ENCODE peak calls at places on chromosome 16, in nine cellular contexts. R is psoas muscle, I is stomach, F is AG04450, A is thyroid gland, L is fibroblast of lung, D is tibial artery, V is heart left ventricle, J is keratinocyte. C is an unnamed sample.

GRCh38 chr16:66429290-66429962 is 2.3 kb downstream of the BEAN1 start:
- DNase-seq in I (no peak), A (no peak), J (no peak), D (no peak), F (no peak), L (no peak), R (no peak), V (no peak), C (no peak)

GRCh38 chr16:57044931-57045693 is 47.3 kb upstream of the CPNE2 start:
- DNase-seq in J (no peak), L (peak; percentile 25), F (peak; percentile 6), A (no peak), V (no peak), R (no peak), I (no peak), D (no peak), C (no peak)

GRCh38 chr16:2429771-2430663 is 770 bp downstream of the CCNF start:
- DNase-seq in F (no peak), J (no peak), D (no peak), V (no peak), I (no peak), L (peak; percentile 36), A (peak; percentile 5), R (no peak), C (no peak)

GRCh38 chr16:87198328-87198731 is 118.9 kb downstream of the C16orf95 start:
- DNase-seq in R (no peak), I (no peak), F (peak; percentile 26), J (no peak), L (peak; percentile 79), D (no peak), V (no peak), A (no peak), C (no peak)

GRCh38 chr16:84780063-84780462 is 39.7 kb upstream of the CRISPLD2 start:
- DNase-seq in L (no peak), A (no peak), I (no peak), F (no peak), R (no peak), J (no peak), D (no peak), V (no peak), C (no peak)

GRCh38 chr16:48128769-48129168 is 27.0 kb downstream of the ABCC12 start:
- DNase-seq in R (no peak), A (no peak), J (no peak), D (no peak), I (no peak), L (no peak), V (no peak), F (no peak), C (no peak)

GRCh38 chr16:53212899-53213235 is 158.1 kb downstream of the CHD9 start:
- DNase-seq in A (no peak), L (no peak), V (no peak), D (no peak), R (no peak), F (no peak), I (no peak), J (no peak), C (no peak)

GRCh38 chr16:50570808-50571598 is 22.8 kb downstream of the NKD1 start:
- DNase-seq in I (no peak), J (no peak), L (no peak), D (no peak), F (no peak), R (no peak), A (no peak), V (no peak), C (no peak)

GRCh38 chr16:62741692-62742091 is 705.5 kb upstream of the CDH8 start:
- DNase-seq in I (no peak), V (no peak), A (no peak), R (no peak), J (no peak), L (no peak), D (no peak), F (no peak), C (no peak)

GRCh38 chr16:73483934-73484712 is 436.2 kb upstream of the ZFHX3 start:
- DNase-seq in J (no peak), A (no peak), L (no peak), V (no peak), R (no peak), F (no peak), I (no peak), D (no peak), C (no peak)

GRCh38 chr16:56510544-56510943 is 9.3 kb downstream of the BBS2 start:
- DNase-seq in A (no peak), R (no peak), L (no peak), J (no peak), F (no peak), D (no peak), V (no peak), I (no peak), C (no peak)

GRCh38 chr16:7278636-7279035 is 54.0 kb upstream of the RBFOX1 start:
- DNase-seq in L (no peak), R (no peak), V (no peak), D (no peak), J (no peak), A (no peak), I (no peak), F (no peak), C (no peak)

GRCh38 chr16:64933890-64934289 is 188.0 kb downstream of the CDH11 start:
- DNase-seq in D (no peak), L (peak; percentile 8), R (no peak), F (no peak), V (no peak), J (no peak), A (no peak), I (no peak), C (no peak)

GRCh38 chr16:12703935-12704334 is 99.8 kb downstream of the CPPED1 start:
- DNase-seq in J (no peak), D (no peak), V (no peak), L (no peak), R (no peak), F (no peak), I (no peak), A (peak; percentile 45), C (no peak)

GRCh38 chr16:19754644-19755036 is 36.6 kb downstream of the IQCK start:
- DNase-seq in I (no peak), J (no peak), R (no peak), D (no peak), F (no peak), L (no peak), V (no peak), A (no peak), C (no peak)

GRCh38 chr16:19757762-19758595 is 39.9 kb downstream of the IQCK start:
- DNase-seq in L (peak; percentile 49), D (no peak), V (no peak), J (no peak), I (no peak), R (no peak), F (no peak), A (no peak), C (no peak)

GRCh38 chr16:19757026-19757425 is 39.0 kb downstream of the IQCK start:
- DNase-seq in J (no peak), R (no peak), I (no peak), V (no peak), D (no peak), F (no peak), L (peak; percentile 11), A (no peak), C (no peak)

GRCh38 chr16:19753815-19754643 is 36.0 kb downstream of the IQCK start:
- DNase-seq in R (no peak), J (no peak), I (peak; percentile 50), A (no peak), F (no peak), D (no peak), L (peak; percentile 12), V (no peak), C (no peak)

DNA sequence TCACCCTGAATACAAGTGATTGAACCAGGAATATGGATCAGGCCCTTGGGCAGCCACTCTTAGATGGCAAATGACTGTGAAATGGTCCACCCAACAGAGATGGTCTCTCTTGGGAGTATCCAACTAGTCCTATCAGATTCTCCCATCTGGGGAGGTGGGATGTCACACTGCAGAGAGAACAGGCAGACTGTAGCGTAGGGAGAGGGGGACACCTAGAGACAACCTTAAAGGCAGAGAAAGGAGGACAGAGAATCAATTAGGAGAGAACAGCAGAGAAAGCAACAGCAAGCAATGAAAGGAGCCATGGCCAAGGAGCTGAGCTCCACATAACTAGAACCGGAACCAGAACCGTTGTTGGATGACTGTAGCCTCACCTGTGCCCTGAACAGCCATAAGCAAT is 37.2 kb downstream of the IQCK start:
- DNase-seq in I (no peak), F (no peak), V (no peak), L (no peak), D (no peak), J (no peak), R (no peak), A (no peak), C (no peak)
- H3K27ac ChIP-seq in I (peak overlapping the region; percentile 85), F (no peak overlapping the region), V (peak overlapping the region; percentile 67), L (no peak overlapping the region), D (no peak overlapping the region), J (no peak overlapping the region), R (peak overlapping the region; percentile 53), A (no peak overlapping the region), C (peak overlapping the region; percentile 95)

DNA sequence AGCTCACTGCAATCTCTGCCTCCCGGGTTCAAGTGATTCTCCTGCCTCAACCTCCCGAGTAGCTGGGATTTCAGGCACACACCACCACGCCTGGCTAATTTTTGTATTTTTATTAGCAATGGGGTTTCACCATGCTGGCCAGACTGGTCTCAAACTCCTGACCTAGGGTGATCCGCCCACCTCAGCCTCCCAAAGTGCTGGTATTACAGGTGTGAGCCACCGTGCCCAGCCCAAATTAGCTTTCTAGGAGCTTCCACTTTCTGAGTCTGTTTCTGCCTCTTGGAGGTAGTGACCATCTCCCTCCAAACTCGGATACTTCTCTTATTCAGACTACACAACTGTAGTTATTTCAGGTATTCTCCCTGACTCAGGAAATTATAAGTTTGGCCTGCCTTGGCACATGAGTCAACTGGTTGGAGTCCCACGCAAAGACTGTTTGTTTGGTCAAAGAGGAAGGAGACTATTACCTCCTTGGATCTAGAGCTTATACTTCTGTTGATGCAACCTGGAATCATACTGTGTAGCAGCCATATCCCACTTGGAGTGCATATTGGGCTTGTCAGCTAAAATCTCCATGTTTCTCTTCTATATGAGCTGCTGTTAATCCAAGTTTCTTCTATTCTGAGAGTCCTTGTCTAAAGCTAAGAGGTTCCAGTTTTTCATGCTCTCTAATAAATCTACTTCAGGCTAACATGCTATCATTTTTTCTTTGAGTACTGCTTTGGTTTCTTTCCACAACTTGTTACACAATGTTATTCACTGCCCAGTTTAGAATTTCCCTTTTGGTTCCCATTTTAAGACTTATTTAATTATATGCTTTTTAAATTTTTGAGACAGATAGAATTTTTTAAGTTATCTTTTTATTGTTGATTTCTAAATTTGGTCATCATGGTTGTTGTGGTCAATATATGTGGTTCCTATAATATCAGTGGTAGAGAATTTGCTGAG is 7.5 kb downstream of the IL4R start:
- DNase-seq in D (no peak), F (no peak), I (no peak), L (no peak), R (no peak), A (no peak), J (no peak), V (no peak), C (no peak)
- H3K27ac ChIP-seq in D (peak overlapping the region; percentile 99), F (no peak overlapping the region), I (peak overlapping the region; percentile 100), L (no peak overlapping the region), R (no peak overlapping the region), A (peak overlapping the region; percentile 52), J (peak overlapping the region; percentile 21), V (no peak overlapping the region), C (no peak overlapping the region)

GRCh38 chr16:89506791-89507191 is 1.4 kb upstream of the SPG7 start:
- DNase-seq in A (no peak), D (no peak), V (no peak), I (no peak), F (no peak), R (no peak), L (no peak), J (no peak), C (peak; percentile 21)
- H3K27ac ChIP-seq in A (peak overlapping the region; percentile 86), D (no peak overlapping the region), V (peak overlapping the region; percentile 97), I (peak overlapping the region; percentile 97), F (no peak overlapping the region), R (peak overlapping the region; percentile 95), L (peak overlapping the region; percentile 90), J (peak overlapping the region; percentile 90), C (no peak overlapping the region)

GRCh38 chr16:49460786-49461470 is 87.3 kb downstream of the C16orf78 start:
- DNase-seq in A (no peak), I (peak; percentile 7), R (no peak), V (no peak), D (peak; percentile 32), J (no peak), L (no peak), F (no peak), C (no peak)
- H3K27ac ChIP-seq in A (no peak overlapping the region), I (no peak overlapping the region), R (no peak overlapping the region), V (no peak overlapping the region), D (no peak overlapping the region), J (no peak overlapping the region), L (no peak overlapping the region), F (no peak overlapping the region), C (no peak overlapping the region)